ENCODE peak calls at places on chromosomes 3 and 15, in six cellular contexts. One of them, this sample, is unnamed.
A peak's percentile ranks its signal among the peaks of the same experiment; 100 is the strongest.

GRCh38 chr3:136956994-136957393 is 789 bp upstream of the IL20RB start:
- DNase-seq in A549: no peak
- DNase-seq in bronchial epithelial cell: no peak
- DNase-seq in HFF-Myc: no peak
- DNase-seq in GM12865: no peak
- DNase-seq in transverse colon: no peak
- DNase-seq in this sample: no peak

GRCh38 chr3:83218383-83219200 is 1457.1 kb upstream of the GBE1 start:
- DNase-seq in HFF-Myc: no peak
- DNase-seq in bronchial epithelial cell: no peak
- DNase-seq in GM12865: no peak
- DNase-seq in transverse colon: no peak
- DNase-seq in A549: no peak
- DNase-seq in this sample: no peak

GRCh38 chr15:63597821-63598220 is 634 bp downstream of the FBXL22 start:
- DNase-seq in A549: no peak
- DNase-seq in bronchial epithelial cell: no peak
- DNase-seq in GM12865: no peak
- DNase-seq in HFF-Myc: no peak
- DNase-seq in transverse colon: no peak
- DNase-seq in this sample: no peak

GRCh38 chr3:179177611-179178010 is 29.5 kb downstream of the PIK3CA start:
- DNase-seq in HFF-Myc: no peak
- DNase-seq in transverse colon: no peak
- DNase-seq in A549: no peak
- DNase-seq in GM12865: no peak
- DNase-seq in bronchial epithelial cell: no peak
- DNase-seq in this sample: peak; percentile 23

GRCh38 chr15:32683906-32684584 is 33.8 kb upstream of the GREM1 start:
- DNase-seq in transverse colon: no peak
- DNase-seq in bronchial epithelial cell: peak; percentile 96
- DNase-seq in A549: peak; percentile 30
- DNase-seq in GM12865: peak; percentile 21
- DNase-seq in HFF-Myc: peak; percentile 78
- DNase-seq in this sample: no peak

GRCh38 chr3:50885491-50885890 is 210.8 kb downstream of the DOCK3 start:
- DNase-seq in bronchial epithelial cell: peak; percentile 3
- DNase-seq in HFF-Myc: no peak
- DNase-seq in transverse colon: no peak
- DNase-seq in GM12865: no peak
- DNase-seq in A549: no peak
- DNase-seq in this sample: no peak

GRCh38 chr3:111260878-111261277 is 189.3 kb downstream of the NECTIN3 start:
- DNase-seq in transverse colon: no peak
- DNase-seq in bronchial epithelial cell: peak; percentile 78
- DNase-seq in GM12865: no peak
- DNase-seq in A549: no peak
- DNase-seq in HFF-Myc: no peak
- DNase-seq in this sample: peak; percentile 13

GRCh38 chr15:23877502-23878412 is 190.7 kb upstream of the NDN start:
- DNase-seq in A549: peak; percentile 79
- DNase-seq in HFF-Myc: no peak
- DNase-seq in GM12865: peak; percentile 4
- DNase-seq in bronchial epithelial cell: no peak
- DNase-seq in transverse colon: peak; percentile 59
- DNase-seq in this sample: no peak

GRCh38 chr15:31261266-31262142 is 65.1 kb upstream of the KLF13 start:
- DNase-seq in GM12865: no peak
- DNase-seq in A549: no peak
- DNase-seq in HFF-Myc: no peak
- DNase-seq in transverse colon: no peak
- DNase-seq in bronchial epithelial cell: no peak
- DNase-seq in this sample: no peak

GRCh38 chr3:142282503-142282902 is 57.1 kb upstream of the GK5 start:
- DNase-seq in A549: no peak
- DNase-seq in HFF-Myc: no peak
- DNase-seq in transverse colon: no peak
- DNase-seq in GM12865: no peak
- DNase-seq in bronchial epithelial cell: no peak
- DNase-seq in this sample: no peak

GRCh38 chr3:181705081-181705480 is 6.6 kb upstream of the SOX2 start:
- DNase-seq in GM12865: no peak
- DNase-seq in HFF-Myc: no peak
- DNase-seq in A549: no peak
- DNase-seq in bronchial epithelial cell: no peak
- DNase-seq in transverse colon: no peak
- DNase-seq in this sample: no peak

GRCh38 chr3:193962986-193963683 is 172.8 kb upstream of the HES1 start:
- DNase-seq in transverse colon: no peak
- DNase-seq in GM12865: no peak
- DNase-seq in HFF-Myc: no peak
- DNase-seq in bronchial epithelial cell: peak; percentile 28
- DNase-seq in A549: no peak
- DNase-seq in this sample: no peak

GRCh38 chr3:31701286-31701685 is 168.6 kb downstream of the STT3B start:
- DNase-seq in transverse colon: no peak
- DNase-seq in A549: no peak
- DNase-seq in GM12865: no peak
- DNase-seq in HFF-Myc: no peak
- DNase-seq in bronchial epithelial cell: no peak
- DNase-seq in this sample: no peak

GRCh38 chr3:72100626-72101187 is 315.8 kb upstream of the PROK2 start:
- DNase-seq in A549: peak; percentile 1
- DNase-seq in HFF-Myc: peak; percentile 33
- DNase-seq in GM12865: peak; percentile 92
- DNase-seq in bronchial epithelial cell: peak; percentile 7
- DNase-seq in transverse colon: peak; percentile 85
- DNase-seq in this sample: peak; percentile 85

GRCh38 chr15:44713006-44713966 is 2.0 kb downstream of the B2M start:
- DNase-seq in GM12865: peak; percentile 44
- DNase-seq in A549: peak; percentile 60
- DNase-seq in HFF-Myc: no peak
- DNase-seq in transverse colon: no peak
- DNase-seq in bronchial epithelial cell: peak; percentile 41
- DNase-seq in this sample: no peak
- H3K4me3 ChIP-seq in GM12865: peak overlapping the region; percentile 94
- H3K4me3 ChIP-seq in A549: peak overlapping the region; percentile 86
- H3K4me3 ChIP-seq in HFF-Myc: peak overlapping the region; percentile 90
- H3K4me3 ChIP-seq in transverse colon: peak overlapping the region; percentile 81
- H3K4me3 ChIP-seq in bronchial epithelial cell: peak overlapping the region; percentile 87
- H3K4me3 ChIP-seq in this sample: peak overlapping the region; percentile 98

GRCh38 chr3:148077951-148078350 is 619.8 kb upstream of the AGTR1 start:
- DNase-seq in bronchial epithelial cell: no peak
- DNase-seq in A549: no peak
- DNase-seq in GM12865: no peak
- DNase-seq in HFF-Myc: no peak
- DNase-seq in transverse colon: no peak
- DNase-seq in this sample: no peak
- H3K4me3 ChIP-seq in bronchial epithelial cell: no peak overlapping the region
- H3K4me3 ChIP-seq in A549: no peak overlapping the region
- H3K4me3 ChIP-seq in GM12865: no peak overlapping the region
- H3K4me3 ChIP-seq in HFF-Myc: no peak overlapping the region
- H3K4me3 ChIP-seq in transverse colon: no peak overlapping the region
- H3K4me3 ChIP-seq in this sample: no peak overlapping the region

GRCh38 chr15:75200765-75201608 is 695 bp upstream of the C15orf39 start:
- DNase-seq in transverse colon: peak; percentile 86
- DNase-seq in A549: no peak
- DNase-seq in bronchial epithelial cell: peak; percentile 90
- DNase-seq in HFF-Myc: no peak
- DNase-seq in GM12865: peak; percentile 85
- DNase-seq in this sample: peak; percentile 43
- H3K4me3 ChIP-seq in transverse colon: peak overlapping the region; percentile 89
- H3K4me3 ChIP-seq in A549: peak overlapping the region; percentile 84
- H3K4me3 ChIP-seq in bronchial epithelial cell: peak overlapping the region; percentile 92
- H3K4me3 ChIP-seq in HFF-Myc: peak overlapping the region; percentile 98
- H3K4me3 ChIP-seq in GM12865: peak overlapping the region; percentile 75
- H3K4me3 ChIP-seq in this sample: peak overlapping the region; percentile 96

GRCh38 chr15:89400121-89400996 is 65.7 kb upstream of the POLG start:
- DNase-seq in bronchial epithelial cell: no peak
- DNase-seq in GM12865: no peak
- DNase-seq in A549: peak; percentile 30
- DNase-seq in transverse colon: no peak
- DNase-seq in HFF-Myc: no peak
- DNase-seq in this sample: no peak

GRCh38 chr15:89399070-89399389 is 64.4 kb upstream of the POLG start:
- DNase-seq in A549: no peak
- DNase-seq in bronchial epithelial cell: no peak
- DNase-seq in HFF-Myc: no peak
- DNase-seq in transverse colon: no peak
- DNase-seq in GM12865: no peak
- DNase-seq in this sample: no peak

GRCh38 chr15:89397653-89398023 is 63.0 kb upstream of the POLG start:
- DNase-seq in bronchial epithelial cell: no peak
- DNase-seq in A549: no peak
- DNase-seq in GM12865: no peak
- DNase-seq in transverse colon: no peak
- DNase-seq in HFF-Myc: no peak
- DNase-seq in this sample: no peak

GRCh38 chr15:89400997-89401590 is 66.5 kb upstream of the POLG start:
- DNase-seq in transverse colon: no peak
- DNase-seq in GM12865: no peak
- DNase-seq in A549: no peak
- DNase-seq in HFF-Myc: no peak
- DNase-seq in bronchial epithelial cell: no peak
- DNase-seq in this sample: no peak

GRCh38 chr15:89399390-89400120 is 64.9 kb upstream of the POLG start:
- DNase-seq in transverse colon: peak; percentile 21
- DNase-seq in bronchial epithelial cell: no peak
- DNase-seq in HFF-Myc: no peak
- DNase-seq in A549: peak; percentile 84
- DNase-seq in GM12865: peak; percentile 79
- DNase-seq in this sample: no peak
- H3K4me3 ChIP-seq in transverse colon: peak overlapping the region; percentile 17
- H3K4me3 ChIP-seq in bronchial epithelial cell: peak overlapping the region; percentile 25
- H3K4me3 ChIP-seq in HFF-Myc: peak overlapping the region; percentile 18
- H3K4me3 ChIP-seq in A549: peak overlapping the region; percentile 79
- H3K4me3 ChIP-seq in GM12865: peak overlapping the region; percentile 63
- H3K4me3 ChIP-seq in this sample: no peak overlapping the region

GRCh38 chr15:52529940-52530339 is 1.3 kb upstream of the MYO5A start:
- DNase-seq in A549: no peak
- DNase-seq in transverse colon: no peak
- DNase-seq in GM12865: no peak
- DNase-seq in bronchial epithelial cell: no peak
- DNase-seq in HFF-Myc: no peak
- DNase-seq in this sample: no peak
- H3K4me3 ChIP-seq in A549: peak overlapping the region; percentile 92
- H3K4me3 ChIP-seq in transverse colon: no peak overlapping the region
- H3K4me3 ChIP-seq in GM12865: peak overlapping the region; percentile 55
- H3K4me3 ChIP-seq in bronchial epithelial cell: no peak overlapping the region
- H3K4me3 ChIP-seq in HFF-Myc: no peak overlapping the region
- H3K4me3 ChIP-seq in this sample: peak overlapping the region; percentile 32